ENCODE peak calls at places on chromosomes 1 and 21, in four cellular contexts. E is CD8-positive, alpha-beta T cell; L is HepG2; N is BE2C. W is an unnamed sample. For H3K4me1, the result is how much of the 10 kb centered on the place peaks cover.

GRCh38 chr1:24742090-24742938 is 2.9 kb upstream of the CLIC4 start:
- DNase-seq in E (no peak), L (peak), N (no peak), W (no peak)

GRCh38 chr1:52551476-52552235 is 1.2 kb downstream of the TUT4 start:
- DNase-seq in E (peak), L (peak), N (peak), W (peak)

GRCh38 chr1:200035956-200036615 is 8.6 kb downstream of the NR5A2 start:
- DNase-seq in E (no peak), L (no peak), N (no peak), W (no peak)

GRCh38 chr1:145720556-145720877 is 1.2 kb downstream of the CD160 start:
- DNase-seq in E (no peak), L (no peak), N (no peak), W (peak)

GRCh38 chr1:18333220-18333619 is 147.5 kb upstream of the KLHDC7A start:
- DNase-seq in E (no peak), L (no peak), N (no peak), W (no peak)

GRCh38 chr1:93317207-93317606 is 28.5 kb upstream of the DR1 start:
- DNase-seq in E (no peak), L (no peak), N (no peak), W (no peak)

GRCh38 chr1:209651148-209651547 is 1.1 kb downstream of the LAMB3 start:
- DNase-seq in E (peak), L (no peak), N (peak), W (peak)

GRCh38 chr1:234154320-234155251 is 218.7 kb upstream of the COA6 start:
- DNase-seq in E (no peak), L (peak), N (peak), W (peak)

GRCh38 chr21:40054403-40054802 is 187.2 kb downstream of the PCP4 start:
- DNase-seq in E (no peak), L (no peak), N (no peak), W (peak)

GRCh38 chr1:211604548-211604947 is 25.6 kb upstream of the SLC30A1 start:
- DNase-seq in E (no peak), L (peak), N (no peak), W (no peak)

GRCh38 chr1:109759513-109760334 is 4.0 kb downstream of the EPS8L3 start:
- DNase-seq in E (no peak), L (no peak), N (no peak), W (no peak)

GRCh38 chr1:17908945-17909344 is 153.8 kb downstream of the ACTL8 start:
- DNase-seq in E (no peak), L (no peak), N (no peak), W (no peak)

GRCh38 chr1:113388017-113388620 is 2.2 kb upstream of the MAGI3 start:
- DNase-seq in E (no peak), L (no peak), N (no peak), W (no peak)

GRCh38 chr1:230326971-230327891 is 98.9 kb downstream of the PGBD5 start:
- DNase-seq in E (no peak), L (peak), N (no peak), W (no peak)

GRCh38 chr21:38303300-38303699 is 46.5 kb downstream of the KCNJ15 start:
- DNase-seq in E (no peak), L (no peak), N (no peak), W (peak)

GRCh38 chr1:22639286-22639685 is 2.9 kb downstream of the C1QA start:
- DNase-seq in E (no peak), L (no peak), N (no peak), W (no peak)

GRCh38 chr1:246497331-246497915 is 9.7 kb downstream of the SMYD3 start:
- DNase-seq in E (no peak), L (peak), N (no peak), W (no peak)

GRCh38 chr1:70353641-70354331 is 736 bp downstream of the ANKRD13C start:
- DNase-seq in E (peak), L (peak), N (no peak), W (no peak)

GRCh38 chr1:96366516-96366915 is 355.1 kb upstream of the PTBP2 start:
- DNase-seq in E (no peak), L (no peak), N (no peak), W (no peak)

GRCh38 chr1:17573518-17574041 is 34.1 kb downstream of the ARHGEF10L start:
- DNase-seq in E (no peak), L (peak), N (no peak), W (no peak)

GRCh38 chr1:108646661-108647269 is 14.1 kb downstream of the HENMT1 start:
- DNase-seq in E (peak), L (peak), N (no peak), W (no peak)

GRCh38 chr1:58282623-58283022 is 263.9 kb downstream of the OMA1 start:
- DNase-seq in E (no peak), L (no peak), N (no peak), W (no peak)

GRCh38 chr1:227883073-227883520 is 64.6 kb downstream of the WNT9A start:
- DNase-seq in E (no peak), L (no peak), N (peak), W (no peak)

GRCh38 chr1:15718199-15718601 is 17.9 kb upstream of the SLC25A34 start:
- DNase-seq in E (no peak), L (no peak), N (no peak), W (no peak)

GRCh38 chr1:30164693-30165092 is 558.7 kb downstream of the MATN1 start:
- DNase-seq in E (no peak), L (no peak), N (no peak), W (no peak)

GRCh38 chr1:178660484-178660883 is 64.6 kb upstream of the RALGPS2 start:
- DNase-seq in E (no peak), L (no peak), N (no peak), W (no peak)

GRCh38 chr1:33960496-33960895 is 96.6 kb downstream of the HMGB4 start:
- DNase-seq in E (no peak), L (no peak), N (no peak), W (no peak)

GRCh38 chr1:247638781-247639180 is 33.4 kb downstream of the OR2G3 start:
- DNase-seq in E (no peak), L (no peak), N (no peak), W (no peak)

GRCh38 chr1:63405987-63406386 is 38.6 kb downstream of the ALG6 start:
- DNase-seq in E (no peak), L (no peak), N (no peak), W (no peak)

GRCh38 chr1:40824591-40825429 is 37.4 kb downstream of the CITED4 start:
- DNase-seq in E (no peak), L (peak), N (no peak), W (no peak)
- H3K4me1 ChIP-seq in E (under half), L (under half), N (under half), W (under half)

GRCh38 chr1:156709031-156709430 is 3.6 kb upstream of the CRABP2 start:
- DNase-seq in E (no peak), L (no peak), N (no peak), W (no peak)
- H3K4me1 ChIP-seq in E (under half), L (under half), N (half or more), W (under half)

DNA sequence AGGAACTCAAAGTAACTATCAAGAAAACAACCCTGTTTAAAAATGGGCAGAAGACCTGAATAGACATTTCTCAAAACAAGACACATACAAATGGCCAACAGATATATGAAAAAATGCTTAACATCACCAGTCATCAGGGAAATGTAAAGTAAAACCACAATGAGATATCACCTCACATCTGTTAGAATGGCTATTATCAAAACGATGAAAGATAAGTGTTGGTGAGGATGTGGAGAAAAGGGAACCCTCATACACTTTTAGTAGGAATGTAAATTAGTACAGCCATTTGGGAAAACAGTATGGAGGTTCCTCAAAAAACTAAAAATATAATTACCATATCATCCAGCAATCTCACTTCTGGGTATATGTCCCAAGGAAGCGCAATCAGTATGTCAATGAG is 3.0 kb downstream of the CTSS start:
- DNase-seq in E (no peak), L (no peak), N (no peak), W (no peak)
- H3K4me1 ChIP-seq in E (under half), L (under half), N (under half), W (under half)

GRCh38 chr1:10692401-10693021 is 103.9 kb downstream of the CASZ1 start:
- DNase-seq in E (peak), L (peak), N (peak), W (no peak)

GRCh38 chr1:10691075-10691739 is 105.2 kb downstream of the CASZ1 start:
- DNase-seq in E (no peak), L (no peak), N (no peak), W (no peak)

GRCh38 chr1:10693152-10693496 is 103.3 kb downstream of the CASZ1 start:
- DNase-seq in E (no peak), L (no peak), N (no peak), W (no peak)

GRCh38 chr1:10690484-10690883 is 106.0 kb downstream of the CASZ1 start:
- DNase-seq in E (no peak), L (no peak), N (no peak), W (no peak)

GRCh38 chr1:10691740-10692125 is 104.7 kb downstream of the CASZ1 start:
- DNase-seq in E (no peak), L (no peak), N (no peak), W (no peak)
- H3K4me1 ChIP-seq in E (under half), L (under half), N (under half), W (under half)

GRCh38 chr1:158391099-158391498 is 8.2 kb downstream of the OR10T2 start:
- DNase-seq in E (no peak), L (no peak), N (no peak), W (no peak)

GRCh38 chr1:158390342-158390741 is 8.9 kb downstream of the OR10T2 start:
- DNase-seq in E (no peak), L (no peak), N (no peak), W (no peak)
- H3K4me1 ChIP-seq in E (under half), L (under half), N (under half), W (under half)

GRCh38 chr1:78291443-78291842 is 199.3 kb upstream of the PTGFR start:
- DNase-seq in E (no peak), L (no peak), N (no peak), W (no peak)
- H3K4me1 ChIP-seq in E (under half), L (under half), N (under half), W (under half)

DNA sequence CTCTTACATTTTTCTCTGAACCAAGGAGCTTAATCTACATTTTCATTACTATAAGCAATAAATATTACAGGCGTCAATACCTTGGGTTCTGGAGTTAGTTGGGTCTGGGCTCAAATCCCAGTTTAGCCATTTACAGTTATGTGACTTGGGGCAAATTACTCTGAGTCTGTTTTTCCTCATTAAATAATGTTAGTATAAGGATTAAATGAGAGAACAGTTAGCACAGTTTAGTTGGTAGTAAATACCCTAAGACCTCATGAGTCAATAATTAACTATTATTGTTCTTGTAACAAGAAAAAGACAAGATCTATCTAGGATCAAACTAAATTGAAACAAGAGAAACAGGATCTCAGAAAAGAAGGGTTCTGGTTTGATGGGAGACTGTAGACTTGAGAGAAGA is 4.6 kb downstream of the C1orf116 start:
- DNase-seq in E (no peak), L (no peak), N (no peak), W (no peak)
- H3K4me1 ChIP-seq in E (under half), L (half or more), N (under half), W (under half)

GRCh38 chr1:154154534-154155181 is at the start of gene NUP210L:
- DNase-seq in E (no peak), L (no peak), N (no peak), W (no peak)
- H3K4me1 ChIP-seq in E (half or more), L (under half), N (under half), W (under half)

DNA sequence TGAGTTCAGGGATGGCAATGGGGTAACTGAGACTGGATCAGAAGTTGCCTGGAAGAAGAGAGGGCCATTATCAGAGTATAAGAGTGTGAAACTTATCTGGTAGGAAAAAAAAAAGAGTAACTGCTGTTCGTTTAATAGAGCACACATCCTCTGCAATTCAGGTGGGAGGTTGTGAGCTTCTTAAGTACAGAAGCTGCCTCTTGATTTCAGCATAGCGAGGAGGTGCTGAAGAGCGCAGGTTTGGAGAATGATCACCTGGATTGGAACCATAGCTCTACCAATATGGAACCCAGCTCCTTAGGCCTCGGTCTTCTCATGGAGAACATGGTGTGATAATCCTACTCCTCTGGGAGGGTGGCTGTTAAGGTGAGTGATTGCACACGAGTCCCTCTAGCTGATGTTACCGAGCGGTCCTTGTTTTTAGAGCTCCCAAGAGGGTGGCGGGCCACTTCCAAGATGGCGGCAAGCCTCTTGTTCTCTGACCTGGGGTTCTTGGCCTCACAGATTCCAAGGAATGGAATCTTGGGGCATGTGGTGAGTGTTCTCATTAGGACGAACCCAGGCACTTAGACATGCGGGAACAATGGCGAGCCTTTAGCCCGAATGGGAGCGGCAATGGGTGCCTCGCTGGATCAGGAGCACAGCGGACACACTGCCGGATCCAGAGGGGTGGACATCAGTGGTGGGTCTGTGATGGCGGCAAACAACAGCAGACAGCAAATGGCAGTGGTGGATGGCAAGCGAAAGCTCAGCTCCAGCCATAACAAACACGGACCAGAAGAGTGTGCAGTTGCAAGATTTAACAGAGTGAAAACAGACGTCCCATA is 3.3 kb upstream of the MX1 start:
- DNase-seq in E (no peak), L (no peak), N (no peak), W (no peak)
- H3K4me1 ChIP-seq in E (under half), L (under half), N (under half), W (under half)

W was measured in foreskin keratinocyte.